ENCODE peak calls at places on chromosomes 1 and 21, in four cellular contexts. C is mesothelial cell of epicardium, X is sigmoid colon, D is hepatocyte. P is an unnamed sample.

GRCh38 chr1:97139512-97139911 is 417.9 kb downstream of the PTBP2 start:
- DNase-seq in D (no peak), C (no peak), X (no peak), P (no peak)

GRCh38 chr1:151130837-151131586 is 15.4 kb downstream of the SEMA6C start:
- DNase-seq in X (peak; percentile 97), C (peak; percentile 87), D (peak; percentile 90), P (peak; percentile 91)

GRCh38 chr1:47252795-47253194 is 20.8 kb upstream of the TAL1 start:
- DNase-seq in C (no peak), D (no peak), X (no peak), P (no peak)

GRCh38 chr1:221093903-221094865 is 214.9 kb downstream of the HLX start:
- DNase-seq in C (no peak), X (no peak), D (no peak), P (no peak)

GRCh38 chr1:84300991-84301758 is at the start of gene SAMD13:
- DNase-seq in X (peak; percentile 84), D (peak; percentile 70), C (peak; percentile 61), P (peak; percentile 38)

GRCh38 chr1:216221260-216221700 is 202.0 kb downstream of the USH2A start:
- DNase-seq in D (peak; percentile 86), C (peak; percentile 41), X (no peak), P (peak; percentile 40)

GRCh38 chr1:32998009-32998555 is 33.5 kb upstream of the RNF19B start:
- DNase-seq in X (no peak), D (no peak), C (no peak), P (no peak)

GRCh38 chr1:95043141-95043980 is 29.4 kb downstream of the ALG14 start:
- DNase-seq in C (peak; percentile 86), D (peak; percentile 91), X (peak; percentile 93), P (peak; percentile 75)

GRCh38 chr1:59752556-59753412 is 62.0 kb upstream of the HOOK1 start:
- DNase-seq in X (no peak), C (no peak), D (no peak), P (peak; percentile 30)

GRCh38 chr21:16842716-16843115 is 670.1 kb upstream of the CXADR start:
- DNase-seq in D (no peak), C (no peak), X (no peak), P (no peak)

GRCh38 chr1:27647328-27647727 is 12.3 kb upstream of the FGR start:
- DNase-seq in D (no peak), C (no peak), X (no peak), P (no peak)

GRCh38 chr1:77438239-77438913 is 156.6 kb downstream of the AK5 start:
- DNase-seq in C (no peak), X (no peak), D (no peak), P (no peak)

GRCh38 chr1:37137018-37137417 is 102.7 kb upstream of the GRIK3 start:
- DNase-seq in D (no peak), C (no peak), X (no peak), P (no peak)

GRCh38 chr1:160739098-160739511 is at the start of gene SLAMF7:
- DNase-seq in D (no peak), C (no peak), X (no peak), P (peak; percentile 60)

GRCh38 chr1:230387876-230388275 is 38.3 kb downstream of the PGBD5 start:
- DNase-seq in D (no peak), C (no peak), X (no peak), P (no peak)

GRCh38 chr1:71193153-71193552 is 112.3 kb upstream of the ZRANB2 start:
- DNase-seq in X (no peak), D (no peak), C (no peak), P (no peak)

GRCh38 chr1:84478876-84479868 is at the start of gene RPF1:
- DNase-seq in C (peak; percentile 75), X (peak; percentile 79), D (peak; percentile 80), P (peak; percentile 74)

GRCh38 chr1:221829327-221830011 is 87.6 kb upstream of the DUSP10 start:
- DNase-seq in D (no peak), X (no peak), C (no peak), P (no peak)

GRCh38 chr1:64263335-64263734 is 59.9 kb downstream of the UBE2U start:
- DNase-seq in D (no peak), X (no peak), C (no peak), P (no peak)

GRCh38 chr21:16124397-16125130 is 394.8 kb downstream of the USP25 start:
- DNase-seq in X (no peak), C (no peak), D (peak; percentile 24), P (no peak)

GRCh38 chr1:76023669-76024407 is 50.7 kb upstream of the ST6GALNAC3 start:
- DNase-seq in C (no peak), D (no peak), X (no peak), P (no peak)

GRCh38 chr1:110158261-110158660 is 8.0 kb downstream of the SLC6A17 start:
- DNase-seq in X (no peak), D (no peak), C (no peak), P (no peak)

GRCh38 chr1:209080170-209080781 is 503.2 kb upstream of the CAMK1G start:
- DNase-seq in D (no peak), C (no peak), X (no peak), P (no peak)

GRCh38 chr1:77175230-77175844 is 43.9 kb downstream of the PIGK start:
- DNase-seq in D (no peak), C (no peak), X (no peak), P (no peak)

GRCh38 chr1:50968884-50969610 is 998 bp upstream of the CDKN2C start:
- DNase-seq in D (peak; percentile 48), C (peak; percentile 49), X (peak; percentile 74), P (peak; percentile 76)

GRCh38 chr1:11680270-11681070 is 478 bp downstream of the MAD2L2 start:
- DNase-seq in D (no peak), C (no peak), X (peak; percentile 71), P (peak; percentile 63)

GRCh38 chr1:196393742-196394141 is 214.5 kb downstream of the KCNT2 start:
- DNase-seq in C (no peak), D (no peak), X (peak; percentile 66), P (no peak)

GRCh38 chr1:74452035-74452434 is 60.4 kb downstream of the LRRC53 start:
- DNase-seq in X (no peak), D (no peak), C (no peak), P (no peak)

GRCh38 chr1:92752719-92753118 is 32.2 kb downstream of the EVI5 start:
- DNase-seq in X (no peak), D (no peak), C (no peak), P (no peak)

GRCh38 chr1:172637522-172637921 is 21.4 kb upstream of the FASLG start:
- DNase-seq in D (no peak), C (no peak), X (no peak), P (no peak)

GRCh38 chr1:160542303-160542945 is 19.4 kb upstream of the SLAMF6 start:
- DNase-seq in C (no peak), D (peak; percentile 54), X (no peak), P (no peak)

GRCh38 chr1:4075436-4076225 is 175.6 kb upstream of the C1orf174 start:
- DNase-seq in D (no peak), C (no peak), X (peak; percentile 29), P (no peak)

GRCh38 chr1:185155600-185156320 is 993 bp downstream of the TRMT1L start:
- DNase-seq in D (peak; percentile 16), X (no peak), C (no peak), P (peak; percentile 23)

GRCh38 chr1:2322593-2323295 is 68.6 kb downstream of the MORN1 start:
- DNase-seq in X (no peak), D (peak; percentile 61), C (no peak), P (no peak)

GRCh38 chr1:192610114-192610958 is 25.6 kb upstream of the RGS13 start:
- DNase-seq in D (peak; percentile 24), X (no peak), C (no peak), P (no peak)

GRCh38 chr1:184563308-184563707 is 176.5 kb downstream of the C1orf21 start:
- DNase-seq in C (no peak), D (peak; percentile 26), X (no peak), P (no peak)

GRCh38 chr1:158121604-158122254 is 59.0 kb upstream of the CD1D start:
- DNase-seq in D (peak; percentile 69), X (no peak), C (peak; percentile 66), P (peak; percentile 41)

GRCh38 chr1:117147856-117148588 is 26.5 kb upstream of the TRIM45 start:
- DNase-seq in X (no peak), D (no peak), C (no peak), P (no peak)

GRCh38 chr1:117146067-117146466 is 24.5 kb upstream of the TRIM45 start:
- DNase-seq in C (no peak), X (no peak), D (no peak), P (no peak)

GRCh38 chr1:117147341-117147831 is 25.8 kb upstream of the TRIM45 start:
- DNase-seq in X (no peak), C (no peak), D (no peak), P (no peak)

GRCh38 chr1:117146570-117147340 is 25.2 kb upstream of the TRIM45 start:
- DNase-seq in D (peak; percentile 54), C (no peak), X (no peak), P (no peak)

GRCh38 chr1:117150316-117150715 is 28.8 kb upstream of the TRIM45 start:
- DNase-seq in C (no peak), X (no peak), D (no peak), P (no peak)
- TF ChIP-seq CTCF in C (no peak), X (no peak), D (no peak), P (no peak)

GRCh38 chr21:42319851-42320602 is 4.8 kb upstream of the TFF3 start:
- DNase-seq in D (no peak), C (no peak), X (peak; percentile 46), P (no peak)
- TF ChIP-seq CTCF in D (no peak), C (no peak), X (no peak), P (no peak)

GRCh38 chr1:5769146-5769545 is 223.1 kb downstream of the NPHP4 start:
- DNase-seq in X (no peak), C (no peak), D (no peak), P (no peak)
- TF ChIP-seq CTCF in X (no peak), C (no peak), D (no peak), P (no peak)

DNA sequence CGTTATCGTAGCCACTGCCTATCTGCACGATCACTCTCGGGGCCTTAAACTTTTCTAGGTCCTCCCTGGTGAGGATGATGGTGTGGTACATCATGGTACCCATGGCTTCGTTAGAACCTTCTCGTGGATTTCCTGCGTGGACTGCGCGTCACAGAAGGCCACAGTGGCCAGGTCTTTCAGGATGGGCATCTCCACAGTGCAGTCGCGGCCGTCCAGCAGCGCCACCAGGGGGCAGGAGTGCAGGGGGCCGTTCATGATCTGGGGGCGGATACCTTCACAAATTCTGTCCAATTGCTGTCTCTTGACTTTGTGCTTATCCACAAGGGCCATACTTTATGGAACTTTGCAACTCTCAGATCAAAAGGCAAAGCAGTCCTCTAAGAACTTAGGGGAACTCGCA is 69.6 kb downstream of the WLS start:
- DNase-seq in D (no peak), X (no peak), C (no peak), P (no peak)
- TF ChIP-seq CTCF in D (no peak), X (no peak), C (no peak), P (no peak)

P was measured in GM20000.